ENCODE peak calls at places on chromosomes 6 and 20, in four cellular contexts. R is CD8-positive, alpha-beta T cell; E is testis; Y is mesendoderm. H is an unnamed sample. For H3K27me3, the result is how much of the 10 kb centered on the place peaks cover.

GRCh38 chr20:63536241-63536977 is 767 bp downstream of the PTK6 start:
- DNase-seq in R (no peak), E (no peak), Y (no peak), H (no peak)

GRCh38 chr6:38990475-38990874 is 58.1 kb upstream of the GLP1R start:
- DNase-seq in R (no peak), E (no peak), Y (no peak), H (no peak)

GRCh38 chr6:144613859-144614258 is 328.7 kb downstream of the UTRN start:
- DNase-seq in R (no peak), E (no peak), Y (no peak), H (no peak)

GRCh38 chr6:36352477-36353157 is 15.9 kb upstream of the BNIP5 start:
- DNase-seq in R (no peak), E (no peak), Y (no peak), H (no peak)

GRCh38 chr6:74073429-74073828 is 377.4 kb downstream of the CD109 start:
- DNase-seq in R (no peak), E (no peak), Y (no peak), H (no peak)

GRCh38 chr20:37505263-37506165 is 15.5 kb upstream of the NNAT start:
- DNase-seq in R (no peak), E (no peak), Y (no peak), H (no peak)

GRCh38 chr6:33211136-33211535 is 2.8 kb downstream of the RING1 start:
- DNase-seq in R (no peak), E (no peak), Y (no peak), H (peak)

GRCh38 chr20:58647814-58648501 is 3.1 kb upstream of the STX16 start:
- DNase-seq in R (no peak), E (peak), Y (no peak), H (no peak)

GRCh38 chr6:78598966-78599365 is 268.4 kb upstream of the IRAK1BP1 start:
- DNase-seq in R (no peak), E (no peak), Y (peak), H (no peak)

GRCh38 chr6:123898669-123899068 is 95.0 kb downstream of the NKAIN2 start:
- DNase-seq in R (no peak), E (no peak), Y (no peak), H (no peak)

DNA sequence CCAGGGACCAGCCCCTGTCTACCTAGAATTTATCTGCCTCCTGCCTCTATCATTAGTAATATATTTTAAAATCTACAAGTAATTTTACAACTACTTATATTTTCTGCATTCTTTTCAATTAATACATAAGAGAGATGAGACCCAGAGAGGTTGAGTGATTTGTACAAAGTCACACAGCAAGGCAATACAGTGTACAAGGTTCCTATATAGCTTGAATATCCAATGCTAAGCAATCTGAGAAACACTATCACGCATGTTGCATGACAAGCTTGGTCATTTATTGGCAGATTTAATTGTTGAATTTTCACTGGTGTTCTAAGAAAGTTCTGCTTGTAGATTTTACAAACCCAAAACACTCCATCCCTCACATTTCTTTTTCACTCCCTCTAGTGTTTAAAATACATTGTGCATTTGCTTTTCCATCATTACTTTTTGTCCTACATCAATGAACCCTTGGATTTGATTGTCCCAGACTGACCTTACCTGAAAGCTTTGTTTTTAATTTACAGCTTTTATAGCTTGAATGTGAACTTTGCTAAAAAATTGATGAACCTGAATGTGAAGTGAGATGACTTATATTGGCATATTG is 520.9 kb upstream of the CITED2 start:
- DNase-seq in R (no peak), E (no peak), Y (no peak), H (no peak)
- H3K4me3 ChIP-seq in R (no peak), E (no peak), Y (no peak), H (no peak)

GRCh38 chr20:2800590-2801458 is at the start of gene CPXM1:
- DNase-seq in R (no peak), E (no peak), Y (peak), H (peak)
- H3K27me3 ChIP-seq in R (under half), E (under half), Y (under half), H (half or more)

GRCh38 chr6:21164768-21165326 is 428.7 kb upstream of the SOX4 start:
- DNase-seq in R (no peak), E (no peak), Y (no peak), H (no peak)
- H3K4me3 ChIP-seq in R (no peak), E (no peak), Y (no peak), H (no peak)

GRCh38 chr6:41642090-41642959 is 4.1 kb downstream of the MDFI start:
- DNase-seq in R (no peak), E (no peak), Y (no peak), H (no peak)
- H3K27me3 ChIP-seq in R (under half), E (under half), Y (under half), H (under half)

GRCh38 chr6:72617721-72618120 is 4.1 kb upstream of the KCNQ5 start:
- DNase-seq in R (no peak), E (no peak), Y (no peak), H (no peak)

GRCh38 chr6:72621243-72622093 is at the start of gene KCNQ5:
- DNase-seq in R (peak), E (no peak), Y (peak), H (peak)

GRCh38 chr6:72622094-72622540 is 253 bp downstream of the KCNQ5 start:
- DNase-seq in R (peak), E (peak), Y (peak), H (peak)

GRCh38 chr6:72620866-72621242 is 1.0 kb upstream of the KCNQ5 start:
- DNase-seq in R (peak), E (no peak), Y (peak), H (peak)

DNA sequence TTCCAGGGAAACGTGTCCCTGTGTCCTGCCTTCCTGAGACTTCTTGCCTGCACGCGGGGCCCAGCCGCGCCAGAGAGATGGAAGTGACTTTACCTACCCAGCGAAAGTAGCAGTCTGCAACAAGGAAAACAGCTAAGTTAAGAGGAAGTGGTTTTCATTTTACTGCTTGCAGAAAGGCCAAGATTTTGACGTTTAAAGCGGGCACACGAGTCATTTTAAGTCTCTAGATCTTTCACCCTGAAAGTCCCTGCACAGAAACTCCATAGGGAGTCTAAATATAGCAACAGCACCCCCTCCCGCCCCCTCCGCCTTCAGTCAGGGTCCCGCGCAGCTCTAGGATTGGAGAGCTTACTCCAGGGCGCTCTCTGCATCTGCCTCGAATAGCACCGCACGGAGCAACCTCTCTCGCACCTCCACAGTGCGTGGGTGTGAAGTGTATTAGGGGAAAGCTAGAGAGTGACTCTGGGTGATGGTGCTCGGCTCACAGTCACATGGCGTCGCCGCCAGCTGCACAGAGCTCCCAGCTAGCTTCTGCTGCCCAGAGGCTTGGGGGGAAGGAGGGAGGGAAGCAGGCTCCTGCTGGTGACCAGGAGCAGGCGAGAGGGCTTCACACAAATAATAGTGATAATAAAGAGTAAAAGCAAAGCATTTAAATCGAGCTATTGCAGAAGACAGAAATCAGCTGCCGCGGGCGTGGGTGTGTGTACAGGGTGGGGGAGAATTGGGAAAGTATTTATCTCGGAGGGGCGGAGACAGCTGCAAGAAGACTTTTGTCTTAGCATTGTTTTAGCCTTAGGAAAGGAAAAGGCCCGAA is 1.8 kb upstream of the KCNQ5 start:
- DNase-seq in R (peak), E (peak), Y (peak), H (peak)
- H3K4me3 ChIP-seq in R (peak), E (peak), Y (no peak), H (peak)

DNA sequence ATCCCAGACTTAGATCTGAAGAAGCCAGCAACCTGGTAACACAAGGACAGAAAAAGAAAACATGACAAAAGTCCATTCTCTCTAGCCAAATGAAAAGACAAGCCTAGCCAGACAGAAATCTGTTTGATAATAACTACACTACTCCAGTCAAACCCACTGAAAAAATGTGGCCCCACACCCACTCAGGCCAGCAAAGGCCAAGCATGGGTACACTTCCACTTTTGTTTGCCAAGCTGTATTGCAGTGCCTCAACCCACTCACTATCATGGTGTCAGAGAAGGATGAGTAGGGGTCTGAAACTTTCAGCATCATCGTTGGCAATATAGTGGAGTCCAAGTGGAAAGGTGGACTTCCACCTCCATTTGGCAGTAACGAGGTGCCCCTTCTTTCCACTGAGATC is 45.8 kb downstream of the EPM2A start:
- DNase-seq in R (no peak), E (no peak), Y (no peak), H (no peak)
- H3K27me3 ChIP-seq in R (under half), E (under half), Y (under half), H (under half)

GRCh38 chr6:111725446-111726112 is 119.9 kb upstream of the TRAF3IP2 start:
- DNase-seq in R (no peak), E (no peak), Y (no peak), H (no peak)
- H3K4me3 ChIP-seq in R (no peak), E (no peak), Y (no peak), H (no peak)

GRCh38 chr20:48163521-48163920 is 378.2 kb upstream of the SULF2 start:
- DNase-seq in R (no peak), E (no peak), Y (no peak), H (no peak)
- H3K27me3 ChIP-seq in R (under half), E (under half), Y (under half), H (under half)

H was measured in H7.